ENCODE peak calls at places on chromosome 1, in eight cellular contexts. D is iPS DF 6.9, T is DMS153, W is Karpas-422, Z is NCI-H1092, B is NCI-H460, I is BJ, U is aorta. F is an unnamed sample.
A peak's percentile ranks its signal among the peaks of the same experiment; 100 is the strongest.

GRCh38 chr1:32878183-32878582 is 7.5 kb upstream of the FNDC5 start:
- DNase-seq in B (no peak), Z (peak; percentile 26), W (no peak), D (no peak), I (no peak), T (peak; percentile 28), U (no peak), F (peak; percentile 19)

GRCh38 chr1:189323090-189323489 is 1154.6 kb downstream of the BRINP3 start:
- DNase-seq in I (no peak), W (no peak), D (no peak), Z (no peak), B (no peak), T (no peak), U (no peak), F (no peak)

GRCh38 chr1:37477198-37477931 is 3.0 kb downstream of the ZC3H12A start:
- DNase-seq in I (no peak), U (peak; percentile 76), W (no peak), Z (no peak), T (peak; percentile 27), B (no peak), D (no peak), F (peak; percentile 69)

GRCh38 chr1:187336769-187337168 is 508.0 kb downstream of the PLA2G4A start:
- DNase-seq in B (no peak), U (no peak), I (no peak), T (no peak), W (no peak), D (no peak), Z (no peak), F (no peak)

GRCh38 chr1:63773815-63774616 is at the start of gene ROR1:
- DNase-seq in D (no peak), W (no peak), I (no peak), U (peak; percentile 93), B (peak; percentile 76), T (peak; percentile 71), Z (peak; percentile 47), F (peak; percentile 43)

GRCh38 chr1:58768971-58769808 is 14.7 kb downstream of the JUN start:
- DNase-seq in D (no peak), B (no peak), Z (peak; percentile 43), T (no peak), W (no peak), I (no peak), U (peak; percentile 79), F (no peak)

GRCh38 chr1:201353186-201353940 is 24.1 kb downstream of the TNNT2 start:
- DNase-seq in D (no peak), B (no peak), W (no peak), I (no peak), Z (no peak), T (no peak), U (peak; percentile 36), F (no peak)

GRCh38 chr1:115062542-115063004 is 26.7 kb downstream of the TSPAN2 start:
- DNase-seq in T (no peak), U (peak; percentile 77), Z (no peak), B (no peak), I (no peak), D (no peak), W (no peak), F (no peak)

GRCh38 chr1:164764333-164764732 is 205.3 kb downstream of the PBX1 start:
- DNase-seq in D (no peak), T (no peak), Z (no peak), B (no peak), U (no peak), W (peak; percentile 2), I (no peak), F (no peak)

GRCh38 chr1:174700775-174701174 is 253.0 kb downstream of the GPR52 start:
- DNase-seq in U (no peak), B (no peak), T (no peak), I (peak; percentile 33), Z (no peak), D (no peak), W (no peak), F (no peak)

GRCh38 chr1:165172666-165173065 is 183.8 kb downstream of the LMX1A start:
- DNase-seq in I (no peak), U (no peak), W (no peak), T (no peak), B (no peak), Z (no peak), D (no peak), F (no peak)

GRCh38 chr1:209803568-209803967 is 2.4 kb downstream of the IRF6 start:
- DNase-seq in U (no peak), D (no peak), T (no peak), Z (no peak), I (no peak), B (no peak), W (no peak), F (no peak)

GRCh38 chr1:235067396-235068154 is 61.1 kb downstream of the TOMM20 start:
- DNase-seq in D (no peak), Z (peak; percentile 6), I (peak; percentile 98), B (peak; percentile 52), T (peak; percentile 53), U (peak; percentile 92), W (no peak), F (peak; percentile 97)

GRCh38 chr1:110593905-110594304 is 12.3 kb downstream of the KCNA2 start:
- DNase-seq in D (no peak), W (no peak), T (no peak), I (no peak), Z (no peak), U (no peak), B (no peak), F (no peak)

GRCh38 chr1:233140519-233140918 is 155.0 kb downstream of the PCNX2 start:
- DNase-seq in T (no peak), D (no peak), W (no peak), B (no peak), I (no peak), Z (no peak), U (no peak), F (no peak)

GRCh38 chr1:21334214-21335087 is 44.2 kb upstream of the ECE1 start:
- DNase-seq in T (peak; percentile 94), Z (no peak), U (peak; percentile 92), D (no peak), W (peak; percentile 84), B (peak; percentile 62), I (peak; percentile 66), F (peak; percentile 82)

GRCh38 chr1:62437273-62437945 is 560 bp downstream of the USP1 start:
- DNase-seq in B (no peak), U (no peak), T (no peak), Z (no peak), W (peak; percentile 65), I (no peak), D (no peak), F (no peak)

GRCh38 chr1:73820843-73821242 is 377.1 kb downstream of the LRRIQ3 start:
- DNase-seq in I (no peak), D (no peak), Z (no peak), B (no peak), W (no peak), U (no peak), T (no peak), F (no peak)

GRCh38 chr1:212413902-212414327 is 771 bp downstream of the PACC1 start:
- DNase-seq in Z (no peak), B (no peak), W (no peak), T (no peak), D (no peak), U (no peak), I (no peak), F (no peak)

GRCh38 chr1:74732960-74733615 is at the start of the genes CRYZ and TYW3:
- DNase-seq in B (peak; percentile 87), D (peak; percentile 35), Z (peak; percentile 83), I (peak; percentile 63), U (peak; percentile 93), T (peak; percentile 87), W (peak; percentile 98), F (peak; percentile 75)

GRCh38 chr1:198774418-198774817 is 135.6 kb downstream of the PTPRC start:
- DNase-seq in U (no peak), Z (no peak), I (no peak), D (no peak), T (no peak), B (no peak), W (no peak), F (no peak)

GRCh38 chr1:177948336-177948972 is 21.4 kb downstream of the SEC16B start:
- DNase-seq in Z (peak; percentile 67), B (peak; percentile 68), I (no peak), D (peak; percentile 31), W (peak; percentile 81), U (no peak), T (peak; percentile 63), F (peak; percentile 31)

GRCh38 chr1:21622466-21623315 is 46.5 kb downstream of the RAP1GAP start:
- DNase-seq in I (no peak), Z (no peak), D (no peak), U (no peak), B (peak; percentile 22), T (no peak), W (no peak), F (no peak)

GRCh38 chr1:109307363-109308021 is 681 bp upstream of the MYBPHL start:
- DNase-seq in T (peak; percentile 45), I (no peak), W (peak; percentile 97), U (no peak), D (no peak), Z (peak; percentile 40), B (no peak), F (no peak)

GRCh38 chr1:15849775-15850449 is 2.4 kb downstream of the SPEN start:
- DNase-seq in W (no peak), I (no peak), T (peak; percentile 59), D (no peak), U (peak; percentile 72), Z (peak; percentile 79), B (peak; percentile 32), F (no peak)

GRCh38 chr1:156680056-156680455 is 2.8 kb upstream of the NES start:
- DNase-seq in U (no peak), D (no peak), W (no peak), Z (no peak), B (no peak), T (no peak), I (no peak), F (no peak)

GRCh38 chr1:25619101-25619890 is 2.7 kb downstream of the MAN1C1 start:
- DNase-seq in Z (peak; percentile 71), B (no peak), W (peak; percentile 67), T (peak; percentile 33), I (no peak), D (peak; percentile 41), U (no peak), F (no peak)

GRCh38 chr1:91929246-91929645 is 20.0 kb upstream of the BRDT start:
- DNase-seq in D (no peak), B (no peak), I (no peak), U (no peak), W (no peak), Z (no peak), T (no peak), F (no peak)

GRCh38 chr1:97094257-97094972 is 372.8 kb downstream of the PTBP2 start:
- DNase-seq in U (no peak), T (no peak), Z (no peak), W (no peak), I (peak; percentile 67), D (no peak), B (peak; percentile 30), F (peak; percentile 28)

GRCh38 chr1:65493792-65494191 is 73.3 kb downstream of the LEPR start:
- DNase-seq in T (no peak), W (no peak), U (no peak), B (no peak), Z (no peak), I (no peak), D (no peak), F (no peak)

GRCh38 chr1:30757196-30757949 is at the start of gene LAPTM5:
- DNase-seq in Z (no peak), D (no peak), B (no peak), U (peak; percentile 85), I (no peak), T (no peak), W (peak; percentile 75), F (no peak)

GRCh38 chr1:70042090-70042716 is 163.2 kb downstream of the LRRC40 start:
- DNase-seq in I (no peak), B (no peak), U (no peak), Z (no peak), W (no peak), D (no peak), T (no peak), F (no peak)

GRCh38 chr1:226891846-226892533 is 21.6 kb downstream of the PSEN2 start:
- DNase-seq in U (peak; percentile 42), B (no peak), I (no peak), Z (no peak), W (no peak), D (no peak), T (no peak), F (no peak)

GRCh38 chr1:91817506-91817905 is 68.4 kb downstream of the TGFBR3 start:
- DNase-seq in B (no peak), W (no peak), T (no peak), U (no peak), I (no peak), D (no peak), Z (no peak), F (no peak)

F was measured in kidney epithelial cell.